ENCODE peak calls at places on chromosomes 16 and 17, in eight cellular contexts. L is NCI-H345, C is amniotic stem cell, J is HT1080, E is fibroblast of mammary gland, K is bronchial epithelial cell, Z is T-helper 2 cell, V is posterior cingulate gyrus. X is an unnamed sample.

GRCh38 chr17:1647802-1648581 is 1.7 kb downstream of the RILP start:
- DNase-seq in J (no peak), Z (no peak), L (no peak), E (no peak), K (peak), C (no peak), V (no peak), X (peak)

GRCh38 chr17:50807014-50807413 is 28.4 kb upstream of the WFIKKN2 start:
- DNase-seq in E (no peak), K (no peak), Z (no peak), V (no peak), L (no peak), J (peak), C (no peak), X (no peak)

GRCh38 chr17:62164712-62165377 is 99.8 kb upstream of the MED13 start:
- DNase-seq in K (no peak), E (no peak), Z (no peak), V (no peak), C (no peak), L (no peak), J (no peak), X (no peak)

GRCh38 chr16:69367980-69368379 is 16.4 kb upstream of the TMED6 start:
- DNase-seq in L (no peak), J (peak), C (no peak), K (peak), V (no peak), E (peak), Z (no peak), X (no peak)

GRCh38 chr16:525520-526180 is 1.9 kb upstream of the CAPN15 start:
- DNase-seq in K (peak), V (peak), C (peak), L (no peak), J (peak), Z (no peak), E (peak), X (no peak)

GRCh38 chr17:76014100-76014924 is 12.8 kb downstream of the EVPL start:
- DNase-seq in V (peak), J (peak), E (peak), C (no peak), L (peak), Z (peak), K (peak), X (peak)

GRCh38 chr17:48520631-48521045 is 10.2 kb downstream of the HOXB1 start:
- DNase-seq in K (no peak), C (no peak), J (no peak), E (no peak), L (no peak), Z (no peak), V (no peak), X (peak)

GRCh38 chr16:13342675-13343074 is 441.3 kb downstream of the SHISA9 start:
- DNase-seq in J (no peak), E (no peak), L (no peak), K (no peak), V (no peak), Z (no peak), C (no peak), X (no peak)

GRCh38 chr17:74272731-74273201 is 1.3 kb upstream of the DNAI2 start:
- DNase-seq in J (no peak), C (no peak), K (no peak), L (no peak), Z (no peak), V (no peak), E (peak), X (peak)

GRCh38 chr17:58576679-58577367 is 62.4 kb upstream of the MTMR4 start:
- DNase-seq in V (no peak), E (peak), C (no peak), K (peak), L (no peak), Z (no peak), J (peak), X (no peak)

GRCh38 chr16:11570796-11571195 is 15.9 kb downstream of the LITAF start:
- DNase-seq in V (no peak), C (no peak), K (no peak), Z (no peak), E (no peak), J (no peak), L (no peak), X (no peak)

GRCh38 chr16:30697264-30698138 is 1.5 kb upstream of the SRCAP start:
- DNase-seq in Z (no peak), L (peak), E (no peak), K (no peak), J (no peak), C (peak), V (peak), X (peak)

GRCh38 chr16:66824006-66824405 is 6.8 kb downstream of the NAE1 start:
- DNase-seq in L (no peak), Z (no peak), K (peak), V (no peak), C (no peak), E (peak), J (no peak), X (no peak)